ENCODE peak calls at places on chromosome 15, in seven cellular contexts. One of them, this sample, is unnamed.

GRCh38 chr15:70488002-70488605 is 275.3 kb downstream of the UACA start:
- DNase-seq in osteoblast: no peak
- DNase-seq in fibroblast of lung: peak; percentile 82
- DNase-seq in PC-3: peak; percentile 81
- DNase-seq in K562: peak; percentile 69
- DNase-seq in neuronal stem cell: peak; percentile 73
- DNase-seq in endothelial cell of umbilical vein: peak; percentile 77
- DNase-seq in this sample: no peak

GRCh38 chr15:71218272-71218805 is 103.1 kb downstream of the THSD4 start:
- DNase-seq in osteoblast: no peak
- DNase-seq in fibroblast of lung: peak; percentile 74
- DNase-seq in PC-3: no peak
- DNase-seq in K562: no peak
- DNase-seq in neuronal stem cell: no peak
- DNase-seq in endothelial cell of umbilical vein: no peak
- DNase-seq in this sample: no peak

GRCh38 chr15:62164500-62165028 is 521 bp downstream of the C2CD4B start:
- DNase-seq in osteoblast: peak; percentile 84
- DNase-seq in fibroblast of lung: no peak
- DNase-seq in PC-3: no peak
- DNase-seq in K562: no peak
- DNase-seq in neuronal stem cell: peak; percentile 37
- DNase-seq in endothelial cell of umbilical vein: no peak
- DNase-seq in this sample: no peak

GRCh38 chr15:70832176-70832575 is 21.8 kb downstream of the LARP6 start:
- DNase-seq in osteoblast: no peak
- DNase-seq in fibroblast of lung: no peak
- DNase-seq in PC-3: no peak
- DNase-seq in K562: no peak
- DNase-seq in neuronal stem cell: no peak
- DNase-seq in endothelial cell of umbilical vein: no peak
- DNase-seq in this sample: no peak

GRCh38 chr15:66921319-66921718 is 144.1 kb upstream of the SMAD3 start:
- DNase-seq in osteoblast: no peak
- DNase-seq in fibroblast of lung: no peak
- DNase-seq in PC-3: no peak
- DNase-seq in K562: no peak
- DNase-seq in neuronal stem cell: no peak
- DNase-seq in endothelial cell of umbilical vein: peak; percentile 33
- DNase-seq in this sample: no peak

GRCh38 chr15:74725241-74725774 is at the start of gene CYP1A1:
- DNase-seq in osteoblast: peak; percentile 92
- DNase-seq in fibroblast of lung: no peak
- DNase-seq in PC-3: peak; percentile 39
- DNase-seq in K562: no peak
- DNase-seq in neuronal stem cell: no peak
- DNase-seq in endothelial cell of umbilical vein: no peak
- DNase-seq in this sample: no peak

GRCh38 chr15:40084657-40085056 is 24.0 kb downstream of the BMF start:
- DNase-seq in osteoblast: no peak
- DNase-seq in fibroblast of lung: no peak
- DNase-seq in PC-3: peak; percentile 52
- DNase-seq in K562: no peak
- DNase-seq in neuronal stem cell: no peak
- DNase-seq in endothelial cell of umbilical vein: no peak
- DNase-seq in this sample: no peak

GRCh38 chr15:70210076-70210475 is 112.4 kb upstream of the TLE3 start:
- DNase-seq in osteoblast: no peak
- DNase-seq in fibroblast of lung: no peak
- DNase-seq in PC-3: no peak
- DNase-seq in K562: no peak
- DNase-seq in neuronal stem cell: no peak
- DNase-seq in endothelial cell of umbilical vein: no peak
- DNase-seq in this sample: no peak

GRCh38 chr15:85277847-85278246 is 102.6 kb upstream of the AKAP13 start:
- DNase-seq in osteoblast: no peak
- DNase-seq in fibroblast of lung: no peak
- DNase-seq in PC-3: no peak
- DNase-seq in K562: no peak
- DNase-seq in neuronal stem cell: no peak
- DNase-seq in endothelial cell of umbilical vein: no peak
- DNase-seq in this sample: no peak

GRCh38 chr15:63823253-63823844 is 10.4 kb downstream of the HERC1 start:
- DNase-seq in osteoblast: peak; percentile 18
- DNase-seq in fibroblast of lung: no peak
- DNase-seq in PC-3: no peak
- DNase-seq in K562: no peak
- DNase-seq in neuronal stem cell: no peak
- DNase-seq in endothelial cell of umbilical vein: no peak
- DNase-seq in this sample: no peak

GRCh38 chr15:56821721-56822425 is 88.6 kb upstream of the ZNF280D start:
- DNase-seq in osteoblast: no peak
- DNase-seq in fibroblast of lung: peak; percentile 81
- DNase-seq in PC-3: peak; percentile 69
- DNase-seq in K562: peak; percentile 71
- DNase-seq in neuronal stem cell: peak; percentile 14
- DNase-seq in endothelial cell of umbilical vein: peak; percentile 77
- DNase-seq in this sample: peak; percentile 91

GRCh38 chr15:70243686-70244540 is 146.2 kb upstream of the TLE3 start:
- DNase-seq in osteoblast: peak; percentile 52
- DNase-seq in fibroblast of lung: no peak
- DNase-seq in PC-3: no peak
- DNase-seq in K562: peak; percentile 24
- DNase-seq in neuronal stem cell: no peak
- DNase-seq in endothelial cell of umbilical vein: no peak
- DNase-seq in this sample: no peak

GRCh38 chr15:64566102-64566501 is 105.7 kb downstream of the ZNF609 start:
- DNase-seq in osteoblast: no peak
- DNase-seq in fibroblast of lung: no peak
- DNase-seq in PC-3: no peak
- DNase-seq in K562: no peak
- DNase-seq in neuronal stem cell: no peak
- DNase-seq in endothelial cell of umbilical vein: no peak
- DNase-seq in this sample: no peak

GRCh38 chr15:78570710-78571109 is 5.4 kb downstream of the CHRNA5 start:
- DNase-seq in osteoblast: no peak
- DNase-seq in fibroblast of lung: no peak
- DNase-seq in PC-3: no peak
- DNase-seq in K562: no peak
- DNase-seq in neuronal stem cell: no peak
- DNase-seq in endothelial cell of umbilical vein: no peak
- DNase-seq in this sample: no peak

GRCh38 chr15:57667171-57667924 is 39.2 kb upstream of the POLR2M start:
- DNase-seq in osteoblast: peak; percentile 67
- DNase-seq in fibroblast of lung: peak; percentile 79
- DNase-seq in PC-3: peak; percentile 65
- DNase-seq in K562: peak; percentile 9
- DNase-seq in neuronal stem cell: no peak
- DNase-seq in endothelial cell of umbilical vein: peak; percentile 67
- DNase-seq in this sample: peak; percentile 70

GRCh38 chr15:38373016-38373415 is 80.9 kb upstream of the FAM98B start:
- DNase-seq in osteoblast: peak; percentile 26
- DNase-seq in fibroblast of lung: no peak
- DNase-seq in PC-3: peak; percentile 23
- DNase-seq in K562: no peak
- DNase-seq in neuronal stem cell: no peak
- DNase-seq in endothelial cell of umbilical vein: no peak
- DNase-seq in this sample: no peak

GRCh38 chr15:48177875-48178611 is at the start of gene MYEF2:
- DNase-seq in osteoblast: peak; percentile 91
- DNase-seq in fibroblast of lung: peak; percentile 65
- DNase-seq in PC-3: peak; percentile 50
- DNase-seq in K562: peak; percentile 3
- DNase-seq in neuronal stem cell: peak; percentile 80
- DNase-seq in endothelial cell of umbilical vein: peak; percentile 78
- DNase-seq in this sample: peak; percentile 46
- H2AFZ ChIP-seq in osteoblast: peak within 1 kb of the TSS; percentile 92
- H2AFZ ChIP-seq in fibroblast of lung: peak within 1 kb of the TSS; percentile 76
- H2AFZ ChIP-seq in PC-3: peak within 1 kb of the TSS; percentile 92
- H2AFZ ChIP-seq in K562: no peak within 1 kb of the TSS
- H2AFZ ChIP-seq in neuronal stem cell: peak within 1 kb of the TSS; percentile 99
- H2AFZ ChIP-seq in endothelial cell of umbilical vein: peak within 1 kb of the TSS; percentile 96
- H2AFZ ChIP-seq in this sample: peak within 1 kb of the TSS; percentile 83

GRCh38 chr15:73696641-73697001 is 12.4 kb downstream of the CD276 start:
- DNase-seq in osteoblast: no peak
- DNase-seq in fibroblast of lung: no peak
- DNase-seq in PC-3: no peak
- DNase-seq in K562: no peak
- DNase-seq in neuronal stem cell: no peak
- DNase-seq in endothelial cell of umbilical vein: no peak
- DNase-seq in this sample: no peak

GRCh38 chr15:73697033-73697467 is 12.9 kb downstream of the CD276 start:
- DNase-seq in osteoblast: peak; percentile 97
- DNase-seq in fibroblast of lung: peak; percentile 95
- DNase-seq in PC-3: peak; percentile 96
- DNase-seq in K562: peak; percentile 37
- DNase-seq in neuronal stem cell: no peak
- DNase-seq in endothelial cell of umbilical vein: peak; percentile 99
- DNase-seq in this sample: peak; percentile 94

GRCh38 chr15:73700041-73700842 is 16.1 kb downstream of the CD276 start:
- DNase-seq in osteoblast: peak; percentile 91
- DNase-seq in fibroblast of lung: peak; percentile 84
- DNase-seq in PC-3: peak; percentile 80
- DNase-seq in K562: peak; percentile 85
- DNase-seq in neuronal stem cell: peak; percentile 83
- DNase-seq in endothelial cell of umbilical vein: peak; percentile 75
- DNase-seq in this sample: peak; percentile 34

GRCh38 chr15:73695773-73696640 is 11.8 kb downstream of the CD276 start:
- DNase-seq in osteoblast: no peak
- DNase-seq in fibroblast of lung: no peak
- DNase-seq in PC-3: peak; percentile 23
- DNase-seq in K562: no peak
- DNase-seq in neuronal stem cell: no peak
- DNase-seq in endothelial cell of umbilical vein: no peak
- DNase-seq in this sample: no peak

DNA sequence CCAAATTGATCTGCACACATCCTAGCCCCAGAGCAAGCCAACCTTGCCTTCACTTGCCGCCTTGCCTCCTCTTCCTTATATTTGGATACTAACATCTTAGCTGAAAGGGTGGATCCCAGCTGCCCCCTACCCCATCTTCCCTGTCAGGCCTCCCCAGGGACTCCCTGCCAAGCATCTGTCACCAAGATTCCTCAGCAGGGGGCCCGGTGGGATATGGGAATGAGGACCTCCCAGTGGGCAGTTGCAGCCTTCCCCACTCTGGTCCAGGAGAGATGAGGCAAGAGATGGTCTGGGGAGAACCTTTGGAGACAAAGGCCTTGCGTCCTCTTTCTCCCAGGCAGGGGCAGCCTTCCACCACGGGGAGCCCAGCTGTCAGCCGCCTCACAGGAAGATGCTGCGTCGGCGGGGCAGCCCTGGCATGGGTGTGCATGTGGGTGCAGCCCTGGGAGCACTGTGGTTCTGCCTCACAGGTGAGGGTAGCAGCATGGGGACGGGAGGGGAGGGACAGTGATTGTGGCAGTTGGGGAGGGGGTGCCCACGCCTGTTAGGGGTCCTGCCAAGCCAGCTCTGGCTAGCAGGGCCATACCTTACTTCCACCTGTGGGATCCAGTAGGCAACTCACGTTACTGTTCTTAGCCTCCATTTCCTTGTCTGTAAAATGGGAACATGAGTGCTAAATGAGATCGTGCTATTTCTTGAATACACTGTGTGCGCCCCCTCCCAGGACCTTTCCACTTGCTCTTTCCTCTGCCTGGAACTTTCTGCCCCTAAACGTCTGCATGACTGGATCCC is 15.3 kb downstream of the CD276 start:
- DNase-seq in osteoblast: no peak
- DNase-seq in fibroblast of lung: no peak
- DNase-seq in PC-3: no peak
- DNase-seq in K562: no peak
- DNase-seq in neuronal stem cell: no peak
- DNase-seq in endothelial cell of umbilical vein: no peak
- DNase-seq in this sample: no peak
- H3K36me3 ChIP-seq in osteoblast: peaks cover 21% of the 10 kb centered on the region
- H3K36me3 ChIP-seq in fibroblast of lung: peaks cover 8% of the 10 kb centered on the region
- H3K36me3 ChIP-seq in PC-3: peaks cover 9% of the 10 kb centered on the region
- H3K36me3 ChIP-seq in K562: no peaks in the 10 kb centered on the region
- H3K36me3 ChIP-seq in neuronal stem cell: peaks cover 13% of the 10 kb centered on the region
- H3K36me3 ChIP-seq in endothelial cell of umbilical vein: peaks cover 5% of the 10 kb centered on the region
- H3K36me3 ChIP-seq in this sample: peaks cover 5% of the 10 kb centered on the region

DNA sequence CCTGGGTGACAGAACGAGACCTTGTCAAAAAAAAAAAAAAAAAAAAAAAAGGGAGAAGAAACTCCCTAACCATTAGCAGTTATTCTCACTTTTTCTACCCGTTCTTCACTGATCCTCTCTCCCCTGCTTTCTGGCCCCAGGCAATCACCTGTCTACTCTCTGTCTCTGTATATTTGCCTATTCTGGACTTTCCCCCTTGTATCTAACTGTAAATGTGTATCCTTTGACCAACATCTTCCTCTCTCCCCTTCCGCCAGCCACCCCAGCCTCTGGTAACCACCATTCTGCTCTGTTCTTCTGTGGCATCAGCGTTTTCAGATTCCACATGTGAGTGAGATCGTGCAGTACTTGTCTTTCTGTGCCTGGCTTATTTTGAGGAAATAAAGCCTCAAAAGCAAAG is 6.9 kb downstream of the CYFIP1 start:
- DNase-seq in osteoblast: no peak
- DNase-seq in fibroblast of lung: no peak
- DNase-seq in PC-3: no peak
- DNase-seq in K562: no peak
- DNase-seq in neuronal stem cell: no peak
- DNase-seq in endothelial cell of umbilical vein: no peak
- DNase-seq in this sample: no peak
- H3K4me1 ChIP-seq in osteoblast: peaks cover 10% of the 10 kb centered on the region
- H3K4me1 ChIP-seq in fibroblast of lung: peaks cover 4% of the 10 kb centered on the region
- H3K4me1 ChIP-seq in PC-3: peaks cover 9% of the 10 kb centered on the region
- H3K4me1 ChIP-seq in K562: peaks cover 11% of the 10 kb centered on the region
- H3K4me1 ChIP-seq in neuronal stem cell: no peaks in the 10 kb centered on the region
- H3K4me1 ChIP-seq in endothelial cell of umbilical vein: peaks cover 13% of the 10 kb centered on the region
- H3K4me1 ChIP-seq in this sample: peaks cover 8% of the 10 kb centered on the region

GRCh38 chr15:96324192-96324895 is 6.2 kb upstream of the NR2F2 start:
- DNase-seq in osteoblast: no peak
- DNase-seq in fibroblast of lung: peak; percentile 65
- DNase-seq in PC-3: peak; percentile 53
- DNase-seq in K562: peak; percentile 58
- DNase-seq in neuronal stem cell: no peak
- DNase-seq in endothelial cell of umbilical vein: peak; percentile 74
- DNase-seq in this sample: peak; percentile 51
- H2AFZ ChIP-seq in osteoblast: no peak overlapping the region
- H2AFZ ChIP-seq in fibroblast of lung: no peak overlapping the region
- H2AFZ ChIP-seq in PC-3: peak overlapping the region; percentile 5
- H2AFZ ChIP-seq in K562: peak overlapping the region; percentile 94
- H2AFZ ChIP-seq in neuronal stem cell: no peak overlapping the region
- H2AFZ ChIP-seq in endothelial cell of umbilical vein: no peak overlapping the region
- H2AFZ ChIP-seq in this sample: no peak overlapping the region

GRCh38 chr15:25093455-25094029 is 138.8 kb downstream of the SNRPN start:
- DNase-seq in osteoblast: no peak
- DNase-seq in fibroblast of lung: no peak
- DNase-seq in PC-3: no peak
- DNase-seq in K562: no peak
- DNase-seq in neuronal stem cell: no peak
- DNase-seq in endothelial cell of umbilical vein: no peak
- DNase-seq in this sample: no peak
- H3K36me3 ChIP-seq in osteoblast: peaks cover 51% of the 10 kb centered on the region
- H3K36me3 ChIP-seq in fibroblast of lung: peaks cover 2% of the 10 kb centered on the region
- H3K36me3 ChIP-seq in PC-3: peaks cover 24% of the 10 kb centered on the region
- H3K36me3 ChIP-seq in K562: no peaks in the 10 kb centered on the region
- H3K36me3 ChIP-seq in neuronal stem cell: peaks cover 38% of the 10 kb centered on the region
- H3K36me3 ChIP-seq in endothelial cell of umbilical vein: peaks cover 27% of the 10 kb centered on the region
- H3K36me3 ChIP-seq in this sample: peaks cover 26% of the 10 kb centered on the region

This sample was measured in astrocyte.